ENCODE peak calls at places on chromosomes 6 and 20, in ten cellular contexts. O is NCI-H2081 treated with DMSO at 0.1 percent for 48 hours; D is IMR-90; V is T-helper 17 cell; S is HFFc6; M is amniotic stem cell; J is endothelial cell of umbilical vein; F is activated T-cell treated with anti-CD3 and anti-CD28 coated beads for 4 hours; W is stimulated activated CD8-positive, alpha-beta memory T cell treated with anti-CD3 and anti-CD28 coated beads, Interleukin-12 subunit alpha, Interleukin-12 subunit beta, amount 100 ng/mL, for 1 hour; C is activated CD8-positive, alpha-beta T cell treated with anti-CD3 and anti-CD28 coated beads for 36 hours. G is an unnamed sample.

GRCh38 chr20:4341804-4342560 is 326.6 kb upstream of the RNF24 start:
- DNase-seq in V (no peak), C (no peak), J (no peak), F (no peak), D (peak; percentile 53), W (no peak), M (no peak), S (peak; percentile 84), O (no peak), G (no peak)

GRCh38 chr6:296151-297122 is 4.2 kb downstream of the DUSP22 start:
- DNase-seq in W (no peak), F (no peak), S (no peak), O (no peak), C (peak; percentile 46), D (no peak), M (no peak), V (no peak), J (peak; percentile 63), G (no peak)

GRCh38 chr6:134491473-134491872 is 173.6 kb upstream of the SGK1 start:
- DNase-seq in C (no peak), S (no peak), V (no peak), D (peak; percentile 68), F (no peak), M (no peak), W (no peak), J (no peak), O (no peak), G (no peak)

GRCh38 chr6:109075934-109076333 is 18.7 kb downstream of the SESN1 start:
- DNase-seq in W (no peak), C (no peak), O (no peak), S (peak; percentile 73), D (peak; percentile 51), V (no peak), J (no peak), F (no peak), M (no peak), G (no peak)

GRCh38 chr6:27770724-27771123 is 141.5 kb downstream of the OR2B2 start:
- DNase-seq in S (no peak), J (no peak), C (no peak), O (no peak), D (no peak), M (no peak), V (no peak), W (no peak), F (no peak), G (no peak)

GRCh38 chr6:126344181-126344580 is 4.3 kb downstream of the CENPW start:
- DNase-seq in M (no peak), S (no peak), W (no peak), J (no peak), D (no peak), O (no peak), V (no peak), C (no peak), F (no peak), G (no peak)

GRCh38 chr6:40112350-40112749 is 178.1 kb upstream of the MOCS1 start:
- DNase-seq in W (no peak), C (no peak), J (no peak), V (no peak), D (no peak), F (no peak), M (no peak), O (no peak), S (no peak), G (no peak)

GRCh38 chr6:13425971-13426931 is 61.1 kb downstream of the GFOD1 start:
- DNase-seq in F (no peak), D (peak; percentile 77), W (no peak), O (no peak), C (peak; percentile 55), S (peak; percentile 45), J (no peak), V (no peak), M (no peak), G (no peak)

GRCh38 chr6:75077694-75078093 is 128.2 kb downstream of the COL12A1 start:
- DNase-seq in O (no peak), V (no peak), J (no peak), W (no peak), D (no peak), C (no peak), F (no peak), M (no peak), S (no peak), G (no peak)

GRCh38 chr6:3489032-3489757 is 32.3 kb upstream of the SLC22A23 start:
- DNase-seq in M (no peak), F (no peak), O (no peak), V (no peak), D (peak; percentile 8), J (peak; percentile 37), C (no peak), W (no peak), S (no peak), G (no peak)

GRCh38 chr20:32203556-32204484 is 3.7 kb downstream of the PLAGL2 start:
- DNase-seq in J (no peak), W (no peak), C (peak; percentile 96), S (no peak), O (no peak), M (no peak), V (no peak), D (no peak), F (peak; percentile 48), G (no peak)

GRCh38 chr6:33313105-33313708 is 671 bp downstream of the TAPBP start:
- DNase-seq in D (peak; percentile 31), O (no peak), C (peak; percentile 81), J (peak; percentile 49), F (peak; percentile 49), M (no peak), V (peak; percentile 25), S (no peak), W (no peak), G (no peak)

GRCh38 chr20:51532577-51533191 is 9.8 kb downstream of the NFATC2 start:
- DNase-seq in D (peak; percentile 45), M (no peak), O (no peak), S (peak; percentile 40), J (no peak), C (peak; percentile 51), V (no peak), F (no peak), W (no peak), G (no peak)

GRCh38 chr6:40369028-40369427 is 218.1 kb downstream of the LRFN2 start:
- DNase-seq in D (no peak), O (no peak), V (no peak), M (no peak), S (no peak), C (no peak), F (no peak), W (no peak), J (no peak), G (no peak)

GRCh38 chr6:14709066-14709670 is 536.7 kb upstream of the JARID2 start:
- DNase-seq in S (no peak), W (no peak), O (no peak), F (no peak), M (no peak), V (no peak), D (peak; percentile 45), C (no peak), J (no peak), G (no peak)

GRCh38 chr20:62754122-62754990 is 41.9 kb upstream of the MRGBP start:
- DNase-seq in M (no peak), O (no peak), V (no peak), W (no peak), F (no peak), J (no peak), C (no peak), S (no peak), D (no peak), G (no peak)

GRCh38 chr20:6623989-6624388 is 143.5 kb upstream of the BMP2 start:
- DNase-seq in F (no peak), V (no peak), S (no peak), M (no peak), J (peak; percentile 47), D (no peak), C (no peak), W (no peak), O (no peak), G (no peak)

GRCh38 chr6:5665667-5666066 is 341.1 kb downstream of the NRN1 start:
- DNase-seq in M (no peak), J (no peak), C (no peak), O (no peak), S (no peak), V (no peak), F (no peak), W (no peak), D (no peak), G (no peak)

GRCh38 chr6:5181494-5182287 is 79.1 kb downstream of the LYRM4 start:
- DNase-seq in O (no peak), W (no peak), M (no peak), S (no peak), F (no peak), V (no peak), C (no peak), D (no peak), J (no peak), G (no peak)

GRCh38 chr6:5126214-5126613 is 41.1 kb downstream of the PPP1R3G start:
- DNase-seq in M (no peak), S (peak; percentile 10), O (no peak), W (no peak), C (no peak), D (peak; percentile 60), V (no peak), F (no peak), J (no peak), G (no peak)

GRCh38 chr6:39496951-39497350 is 174.4 kb upstream of the KCNK16 start:
- DNase-seq in W (no peak), O (no peak), J (no peak), S (no peak), C (no peak), F (no peak), D (no peak), V (no peak), M (no peak), G (no peak)